ENCODE peak calls at places on chromosomes 2 and 18, in nine cellular contexts. E is WERI-Rb-1; Z is right cardiac atrium; Q is A673; D is iPS DF 6.9; U is cardiac fibroblast; M is fibroblast of mammary gland; W is upper lobe of left lung; A is CD8-positive, alpha-beta T cell. I is an unnamed sample.

GRCh38 chr2:52933878-52934277 is 833.7 kb upstream of the CHAC2 start:
- DNase-seq in E (no peak), Z (no peak), Q (no peak), D (no peak), U (peak; percentile 10), M (peak; percentile 5), W (no peak), A (no peak), I (no peak)

GRCh38 chr18:34947711-34948125 is 93.5 kb upstream of the MAPRE2 start:
- DNase-seq in E (no peak), Z (no peak), Q (no peak), D (no peak), U (peak; percentile 41), M (peak; percentile 65), W (no peak), A (no peak), I (no peak)

GRCh38 chr2:27194538-27195354 is 17.1 kb upstream of the ATRAID start:
- DNase-seq in E (no peak), Z (no peak), Q (no peak), D (no peak), U (no peak), M (no peak), W (no peak), A (no peak), I (no peak)

GRCh38 chr2:39140322-39140847 is 19.5 kb upstream of the SOS1 start:
- DNase-seq in E (no peak), Z (no peak), Q (no peak), D (no peak), U (no peak), M (no peak), W (no peak), A (no peak), I (no peak)

GRCh38 chr2:10571057-10571456 is 118.7 kb downstream of the NOL10 start:
- DNase-seq in E (no peak), Z (no peak), Q (no peak), D (no peak), U (no peak), M (no peak), W (no peak), A (no peak), I (no peak)

GRCh38 chr2:25340340-25340886 is 1.3 kb downstream of the DNMT3A start:
- DNase-seq in E (no peak), Z (peak; percentile 90), Q (peak; percentile 41), D (no peak), U (no peak), M (no peak), W (no peak), A (no peak), I (no peak)

GRCh38 chr2:42789751-42790150 is 2.6 kb downstream of the HAAO start:
- DNase-seq in E (no peak), Z (no peak), Q (no peak), D (no peak), U (no peak), M (no peak), W (no peak), A (no peak), I (no peak)

GRCh38 chr2:45765847-45766254 is 114.4 kb downstream of the PRKCE start:
- DNase-seq in E (peak; percentile 44), Z (no peak), Q (peak; percentile 27), D (no peak), U (peak; percentile 53), M (no peak), W (peak; percentile 27), A (no peak), I (no peak)

GRCh38 chr2:102736174-102736606 is 25.6 kb upstream of the TMEM182 start:
- DNase-seq in E (peak; percentile 21), Z (no peak), Q (peak; percentile 16), D (no peak), U (peak; percentile 11), M (peak; percentile 17), W (peak; percentile 49), A (no peak), I (no peak)

GRCh38 chr2:219720956-219721355 is 93.5 kb downstream of the SLC4A3 start:
- DNase-seq in E (no peak), Z (no peak), Q (no peak), D (no peak), U (no peak), M (no peak), W (no peak), A (no peak), I (no peak)

GRCh38 chr2:118186110-118186857 is 98.0 kb downstream of the INSIG2 start:
- DNase-seq in E (peak; percentile 73), Z (peak; percentile 95), Q (peak; percentile 85), D (peak; percentile 74), U (peak; percentile 85), M (peak; percentile 73), W (peak; percentile 91), A (peak; percentile 93), I (no peak)

DNA sequence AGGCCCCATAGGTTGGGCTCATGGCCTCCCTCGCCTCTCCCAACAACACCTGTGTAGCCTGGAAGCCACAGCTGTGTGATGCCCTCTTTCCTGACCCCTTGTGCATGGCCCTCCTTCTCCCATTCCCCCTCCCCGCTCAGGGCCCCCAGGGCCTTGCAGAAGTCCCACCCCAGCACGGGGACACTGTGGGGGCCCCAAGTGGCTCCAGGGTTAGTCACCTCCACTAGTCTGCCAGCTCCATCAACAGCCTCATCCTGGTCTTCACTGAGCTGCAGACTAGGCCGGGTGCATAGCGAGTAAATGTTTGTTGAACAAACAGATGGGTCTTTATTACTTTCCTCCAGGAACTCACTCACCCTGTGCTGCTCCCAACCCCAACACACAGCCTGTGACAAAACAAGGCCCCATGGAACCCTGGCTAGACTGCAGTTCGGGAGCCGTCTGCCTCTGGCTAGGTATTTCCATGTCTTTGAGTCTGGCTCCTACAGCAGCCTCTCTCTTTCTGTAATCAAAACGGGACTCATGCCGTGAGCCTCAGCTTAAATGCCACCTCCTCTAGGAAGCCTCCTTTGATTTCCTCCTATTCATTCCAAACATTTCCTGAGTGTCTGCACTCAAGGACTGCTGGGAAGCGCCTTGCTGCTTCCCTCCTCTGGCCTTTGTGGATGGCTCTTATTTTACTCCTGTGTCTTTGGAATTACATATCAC is 109.9 kb upstream of the ID2 start:
- DNase-seq in E (no peak), Z (no peak), Q (no peak), D (no peak), U (no peak), M (no peak), W (no peak), A (peak; percentile 42), I (no peak)
- H3K4me3 ChIP-seq in E (no peak overlapping the region), Z (no peak overlapping the region), Q (no peak overlapping the region), D (no peak overlapping the region), U (no peak overlapping the region), M (no peak overlapping the region), W (no peak overlapping the region), A (no peak overlapping the region), I (no peak overlapping the region)

GRCh38 chr2:48733067-48733503 is 22.4 kb downstream of the LHCGR start:
- DNase-seq in E (no peak), Z (no peak), Q (peak; percentile 10), D (no peak), U (no peak), M (no peak), W (no peak), A (no peak), I (no peak)
- H3K4me3 ChIP-seq in E (no peak overlapping the region), Z (no peak overlapping the region), Q (no peak overlapping the region), D (no peak overlapping the region), U (no peak overlapping the region), M (no peak overlapping the region), W (no peak overlapping the region), A (no peak overlapping the region), I (no peak overlapping the region)

GRCh38 chr2:217693363-217693762 is 309.4 kb downstream of the TNS1 start:
- DNase-seq in E (no peak), Z (no peak), Q (no peak), D (no peak), U (no peak), M (no peak), W (no peak), A (no peak), I (no peak)

GRCh38 chr2:217695033-217695520 is 307.7 kb downstream of the TNS1 start:
- DNase-seq in E (no peak), Z (no peak), Q (no peak), D (no peak), U (peak; percentile 83), M (peak; percentile 95), W (no peak), A (no peak), I (no peak)

GRCh38 chr2:217691920-217692666 is 310.7 kb downstream of the TNS1 start:
- DNase-seq in E (peak; percentile 11), Z (peak; percentile 72), Q (no peak), D (no peak), U (peak; percentile 38), M (peak; percentile 28), W (peak; percentile 34), A (no peak), I (no peak)

GRCh38 chr2:217691516-217691915 is 311.3 kb downstream of the TNS1 start:
- DNase-seq in E (no peak), Z (no peak), Q (no peak), D (no peak), U (no peak), M (no peak), W (no peak), A (no peak), I (no peak)

GRCh38 chr2:217694296-217694695 is 308.5 kb downstream of the TNS1 start:
- DNase-seq in E (no peak), Z (no peak), Q (no peak), D (no peak), U (no peak), M (no peak), W (no peak), A (no peak), I (no peak)
- H3K4me3 ChIP-seq in E (no peak overlapping the region), Z (no peak overlapping the region), Q (no peak overlapping the region), D (no peak overlapping the region), U (no peak overlapping the region), M (no peak overlapping the region), W (no peak overlapping the region), A (no peak overlapping the region), I (no peak overlapping the region)

GRCh38 chr2:85757860-85758259 is 4.1 kb downstream of the ATOH8 start:
- DNase-seq in E (no peak), Z (no peak), Q (no peak), D (no peak), U (no peak), M (no peak), W (no peak), A (no peak), I (no peak)
- H3K4me3 ChIP-seq in E (no peak overlapping the region), Z (peak overlapping the region; percentile 29), Q (no peak overlapping the region), D (no peak overlapping the region), U (no peak overlapping the region), M (no peak overlapping the region), W (peak overlapping the region; percentile 72), A (no peak overlapping the region), I (no peak overlapping the region)

GRCh38 chr2:201130524-201131186 is 14.7 kb downstream of the CFLAR start:
- DNase-seq in E (no peak), Z (peak; percentile 23), Q (no peak), D (no peak), U (peak; percentile 88), M (peak; percentile 88), W (no peak), A (peak; percentile 60), I (no peak)

GRCh38 chr2:201127128-201127521 is 11.2 kb downstream of the CFLAR start:
- DNase-seq in E (no peak), Z (no peak), Q (no peak), D (no peak), U (no peak), M (no peak), W (peak; percentile 36), A (no peak), I (no peak)

GRCh38 chr2:201127570-201127969 is 11.6 kb downstream of the CFLAR start:
- DNase-seq in E (no peak), Z (peak; percentile 27), Q (peak; percentile 60), D (no peak), U (peak; percentile 70), M (peak; percentile 85), W (peak; percentile 50), A (no peak), I (no peak)

GRCh38 chr2:201126308-201127127 is 10.6 kb downstream of the CFLAR start:
- DNase-seq in E (no peak), Z (peak; percentile 44), Q (no peak), D (no peak), U (peak; percentile 81), M (peak; percentile 30), W (no peak), A (no peak), I (no peak)

GRCh38 chr2:201129044-201129505 is 13.1 kb downstream of the CFLAR start:
- DNase-seq in E (no peak), Z (no peak), Q (peak; percentile 55), D (no peak), U (peak; percentile 70), M (peak; percentile 72), W (peak; percentile 80), A (no peak), I (no peak)
- H3K4me3 ChIP-seq in E (no peak overlapping the region), Z (peak overlapping the region; percentile 34), Q (peak overlapping the region; percentile 1), D (no peak overlapping the region), U (no peak overlapping the region), M (no peak overlapping the region), W (peak overlapping the region; percentile 34), A (peak overlapping the region; percentile 7), I (no peak overlapping the region)

I was measured in retinal pigment epithelial cell.